ENCODE peak calls at places on chromosomes 3 and 15, in six cellular contexts. H is GM12891, L is HepG2, W is GM12878, F is K562, B is H1. K is an unnamed sample.

GRCh38 chr3:40309925-40310635 is 573 bp downstream of the EIF1B start:
- DNase-seq in L (peak; percentile 35), W (no peak), H (peak; percentile 22), B (no peak), F (peak; percentile 51), K (peak; percentile 28)

GRCh38 chr15:82298520-82298919 is 35.9 kb downstream of the SAXO2 start:
- DNase-seq in B (no peak), H (peak; percentile 43), F (no peak), W (no peak), L (no peak), K (no peak)

GRCh38 chr3:71652786-71653419 is 69.4 kb upstream of the FOXP1 start:
- DNase-seq in F (peak; percentile 61), H (no peak), W (peak; percentile 4), L (peak; percentile 50), B (no peak), K (no peak)

GRCh38 chr3:79685108-79685507 is 82.7 kb downstream of the ROBO1 start:
- DNase-seq in W (no peak), B (no peak), L (peak; percentile 1), F (no peak), H (no peak), K (no peak)

GRCh38 chr3:67558429-67558828 is 96.0 kb downstream of the SUCLG2 start:
- DNase-seq in F (no peak), H (no peak), W (no peak), L (no peak), B (no peak), K (no peak)

GRCh38 chr15:67076147-67076843 is 10.9 kb downstream of the SMAD3 start:
- DNase-seq in B (no peak), F (peak; percentile 85), L (no peak), W (no peak), H (no peak), K (no peak)

GRCh38 chr3:65953881-65954733 is 84.6 kb downstream of the MAGI1 start:
- DNase-seq in F (no peak), H (no peak), L (peak; percentile 89), B (no peak), W (no peak), K (no peak)

GRCh38 chr3:80526153-80526552 is 758.4 kb upstream of the ROBO1 start:
- DNase-seq in F (no peak), B (no peak), W (no peak), H (no peak), L (no peak), K (no peak)

GRCh38 chr3:73855792-73856191 is 231.1 kb upstream of the PDZRN3 start:
- DNase-seq in W (no peak), F (no peak), L (no peak), H (no peak), B (no peak), K (no peak)

GRCh38 chr3:142888484-142889262 is at the start of gene PCOLCE2:
- DNase-seq in F (peak; percentile 39), L (no peak), H (peak; percentile 40), B (no peak), W (no peak), K (peak; percentile 38)
- TF ChIP-seq TAF1 in F (peak; percentile 12), L (no peak), H (no peak), B (peak; percentile 49), W (no peak), K (no peak)

GRCh38 chr3:30657914-30658313 is 51.5 kb downstream of the TGFBR2 start:
- DNase-seq in B (no peak), L (no peak), H (no peak), F (no peak), W (no peak), K (no peak)
- TF ChIP-seq POLR2AphosphoS5 in B (no peak), L (no peak), H (no peak), F (no peak), W (no peak), K (no peak)

GRCh38 chr15:101244039-101244781 is 7.6 kb downstream of the CHSY1 start:
- DNase-seq in L (peak; percentile 63), W (no peak), B (no peak), F (no peak), H (no peak), K (no peak)
- TF ChIP-seq POLR2A in L (no peak), W (no peak), B (no peak), F (no peak), H (no peak), K (no peak)

DNA sequence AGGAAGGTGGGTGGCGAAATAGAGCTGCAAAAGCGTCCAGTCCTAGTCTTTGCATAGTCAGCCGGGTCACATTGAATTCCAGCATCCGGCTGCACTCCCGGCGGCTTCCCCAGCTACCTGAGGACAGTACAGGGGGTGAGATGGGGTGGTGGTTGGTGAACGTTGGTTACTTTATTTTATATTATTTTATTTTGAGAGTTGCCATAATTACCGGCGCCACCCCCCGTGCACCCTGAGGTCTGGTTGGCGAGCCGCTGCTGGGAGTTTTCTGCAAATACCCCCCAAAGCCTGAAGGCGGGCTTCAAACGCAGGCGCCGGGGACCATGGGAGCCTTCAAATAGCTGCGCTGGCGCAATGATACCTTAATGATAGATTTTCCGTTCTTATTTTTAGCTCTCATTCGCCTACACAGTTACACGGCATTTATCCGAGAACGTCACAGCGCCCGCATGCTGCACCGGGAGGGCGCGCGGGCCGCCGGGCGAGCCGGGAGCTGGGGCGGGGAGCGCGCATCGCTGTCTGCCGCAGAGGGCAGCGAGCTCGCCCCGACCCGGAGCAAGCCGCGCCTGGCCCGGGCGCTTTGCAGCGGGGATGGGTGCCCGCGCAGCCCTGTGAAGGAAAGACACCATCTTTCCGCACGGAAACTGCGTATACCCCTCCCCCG is 756 bp upstream of the RASGRF1 start:
- DNase-seq in H (peak; percentile 35), L (no peak), W (no peak), B (no peak), F (no peak), K (no peak)
- TF ChIP-seq TAF1 in H (no peak), L (no peak), W (no peak), B (no peak), F (no peak), K (no peak)

DNA sequence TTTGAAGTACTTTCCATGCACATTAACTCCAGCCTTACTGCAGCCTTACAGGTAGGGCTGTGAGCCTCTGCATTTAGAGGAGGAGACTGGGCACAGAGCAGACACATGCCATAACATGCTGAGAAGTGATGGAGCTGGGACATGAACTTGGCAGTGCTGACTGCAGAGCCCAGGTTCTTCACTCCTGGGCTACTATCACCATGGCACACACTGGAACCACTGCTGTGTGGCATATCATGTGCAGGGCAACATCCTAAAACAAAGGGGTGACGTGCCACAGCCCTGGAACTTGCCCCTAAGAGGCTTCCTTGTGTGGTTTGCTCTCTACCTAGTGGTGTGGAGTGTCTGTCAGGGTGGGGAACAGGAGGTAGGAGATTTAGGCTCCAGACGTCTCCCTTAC is 25.4 kb downstream of the EHD4 start:
- DNase-seq in B (no peak), W (no peak), H (no peak), F (no peak), L (no peak), K (no peak)
- TF ChIP-seq POLR2AphosphoS5 in B (no peak), W (no peak), H (peak; percentile 24), F (no peak), L (no peak), K (no peak)

GRCh38 chr3:58063424-58063823 is 55.2 kb downstream of the FLNB start:
- DNase-seq in W (no peak), B (no peak), F (peak; percentile 34), L (no peak), H (no peak), K (no peak)

GRCh38 chr3:58064923-58065638 is 56.9 kb downstream of the FLNB start:
- DNase-seq in B (no peak), F (no peak), W (no peak), H (no peak), L (no peak), K (no peak)

GRCh38 chr3:58066842-58067241 is 58.6 kb downstream of the FLNB start:
- DNase-seq in W (no peak), B (no peak), H (no peak), F (no peak), L (peak; percentile 27), K (no peak)

GRCh38 chr3:58068126-58068809 is 60.0 kb downstream of the FLNB start:
- DNase-seq in B (no peak), W (no peak), H (no peak), L (peak; percentile 57), F (peak; percentile 39), K (no peak)

DNA sequence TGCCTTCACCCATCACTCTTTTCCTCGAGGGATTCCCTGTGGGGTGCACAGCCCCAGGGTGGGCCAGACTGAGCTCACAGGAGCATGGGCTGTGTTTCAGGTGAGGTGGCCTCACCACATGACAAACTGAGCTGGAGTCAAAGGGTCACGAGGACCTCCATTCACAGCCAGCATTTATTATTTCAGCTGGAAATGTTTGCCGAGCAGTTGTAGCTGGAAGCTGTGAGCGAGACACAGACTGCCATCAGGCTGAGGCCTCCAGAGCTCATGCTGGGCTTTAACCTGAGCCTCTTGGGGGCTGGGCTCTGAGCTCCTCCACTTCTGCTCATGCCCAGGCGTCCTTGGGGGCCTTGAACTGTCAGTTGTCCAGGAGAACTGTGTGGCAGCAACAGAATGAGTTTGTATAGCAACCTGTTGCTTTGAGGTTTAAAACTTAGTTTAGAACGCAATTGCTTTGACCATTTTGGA is 57.5 kb downstream of the FLNB start:
- DNase-seq in B (no peak), W (no peak), F (no peak), H (no peak), L (peak; percentile 84), K (no peak)
- TF ChIP-seq POLR2A in B (no peak), W (no peak), F (no peak), H (no peak), L (no peak), K (no peak)